ENCODE peak calls at places on chromosome 21, in six cellular contexts. One of them, this sample, is unnamed.
A peak's percentile ranks its signal among the peaks of the same experiment; 100 is the strongest.

GRCh38 chr21:14987370-14988170 is 77.2 kb downstream of the NRIP1 start:
- DNase-seq in ureter: no peak
- DNase-seq in nephron progenitor cell: no peak
- DNase-seq in HEK293T: no peak
- DNase-seq in RWPE1: no peak
- DNase-seq in HCEC 1CT: no peak
- DNase-seq in this sample: no peak

GRCh38 chr21:41966872-41967621 is 13.2 kb upstream of the C2CD2 start:
- DNase-seq in ureter: peak; percentile 40
- DNase-seq in nephron progenitor cell: no peak
- DNase-seq in HEK293T: no peak
- DNase-seq in RWPE1: no peak
- DNase-seq in HCEC 1CT: no peak
- DNase-seq in this sample: no peak

GRCh38 chr21:29749223-29749622 is 190.6 kb downstream of the GRIK1 start:
- DNase-seq in ureter: no peak
- DNase-seq in nephron progenitor cell: no peak
- DNase-seq in HEK293T: no peak
- DNase-seq in RWPE1: no peak
- DNase-seq in HCEC 1CT: no peak
- DNase-seq in this sample: no peak

GRCh38 chr21:9839011-9839661 is 682.2 kb upstream of the TPTE start:
- DNase-seq in ureter: no peak
- DNase-seq in nephron progenitor cell: no peak
- DNase-seq in HEK293T: peak; percentile 4
- DNase-seq in RWPE1: no peak
- DNase-seq in HCEC 1CT: no peak
- DNase-seq in this sample: no peak

GRCh38 chr21:34198232-34199120 is 125.1 kb downstream of the MRPS6 start:
- DNase-seq in ureter: no peak
- DNase-seq in nephron progenitor cell: no peak
- DNase-seq in HEK293T: no peak
- DNase-seq in RWPE1: no peak
- DNase-seq in HCEC 1CT: no peak
- DNase-seq in this sample: no peak

GRCh38 chr21:17900281-17900989 is 81.3 kb upstream of the C21orf91 start:
- DNase-seq in ureter: no peak
- DNase-seq in nephron progenitor cell: no peak
- DNase-seq in HEK293T: no peak
- DNase-seq in RWPE1: no peak
- DNase-seq in HCEC 1CT: no peak
- DNase-seq in this sample: no peak

GRCh38 chr21:43269461-43269860 is 100.7 kb downstream of the CRYAA start:
- DNase-seq in ureter: no peak
- DNase-seq in nephron progenitor cell: no peak
- DNase-seq in HEK293T: peak; percentile 52
- DNase-seq in RWPE1: no peak
- DNase-seq in HCEC 1CT: no peak
- DNase-seq in this sample: no peak

GRCh38 chr21:20971296-20971921 is 26.8 kb upstream of the NCAM2 start:
- DNase-seq in ureter: no peak
- DNase-seq in nephron progenitor cell: peak; percentile 47
- DNase-seq in HEK293T: peak; percentile 43
- DNase-seq in RWPE1: peak; percentile 40
- DNase-seq in HCEC 1CT: peak; percentile 5
- DNase-seq in this sample: no peak

GRCh38 chr21:32562426-32562825 is 22.9 kb downstream of the TCP10L start:
- DNase-seq in ureter: no peak
- DNase-seq in nephron progenitor cell: no peak
- DNase-seq in HEK293T: no peak
- DNase-seq in RWPE1: no peak
- DNase-seq in HCEC 1CT: peak; percentile 59
- DNase-seq in this sample: peak; percentile 27

This sample was measured in prostate gland.